ENCODE peak calls at places on chromosomes 5 and 9, in four cellular contexts. Y is K562, U is HepG2, W is H1. A is an unnamed sample. For H3K4me1, the result is how much of the 10 kb centered on the place peaks cover.

GRCh38 chr9:123081824-123082223 is 48.4 kb downstream of the GPR21 start:
- DNase-seq in U (peak), Y (peak), W (no peak), A (peak)

GRCh38 chr9:14271078-14271673 is 42.8 kb downstream of the NFIB start:
- DNase-seq in Y (no peak), W (no peak), U (peak), A (no peak)

GRCh38 chr9:90102292-90102901 is 497.6 kb downstream of the GADD45G start:
- DNase-seq in W (peak), U (peak), Y (peak), A (peak)

GRCh38 chr9:35844628-35845301 is 15.7 kb downstream of the TMEM8B start:
- DNase-seq in W (no peak), U (no peak), Y (no peak), A (peak)

GRCh38 chr5:108258001-108258400 is 123.9 kb downstream of the FBXL17 start:
- DNase-seq in W (no peak), Y (no peak), U (no peak), A (no peak)

GRCh38 chr5:141338538-141339306 is at the start of gene PCDHGA2:
- DNase-seq in U (peak), W (no peak), Y (peak), A (no peak)

GRCh38 chr5:13553896-13554295 is 390.6 kb downstream of the DNAH5 start:
- DNase-seq in U (no peak), Y (no peak), W (peak), A (no peak)

GRCh38 chr9:113668057-113668456 is 204.5 kb downstream of the RGS3 start:
- DNase-seq in Y (no peak), W (no peak), U (no peak), A (no peak)

GRCh38 chr5:143235423-143235822 is 168.1 kb downstream of the NR3C1 start:
- DNase-seq in Y (no peak), U (no peak), W (no peak), A (peak)

GRCh38 chr9:116464987-116465571 is 222.0 kb upstream of the TRIM32 start:
- DNase-seq in W (no peak), Y (peak), U (no peak), A (no peak)

GRCh38 chr5:132414634-132415377 is 45.3 kb downstream of the SLC22A5 start:
- DNase-seq in Y (no peak), W (no peak), U (peak), A (peak)

GRCh38 chr9:2872307-2872940 is 28.5 kb upstream of the PUM3 start:
- DNase-seq in Y (no peak), U (peak), W (no peak), A (peak)

GRCh38 chr9:107721705-107722245 is 232.2 kb upstream of the KLF4 start:
- DNase-seq in W (no peak), U (no peak), Y (no peak), A (no peak)

DNA sequence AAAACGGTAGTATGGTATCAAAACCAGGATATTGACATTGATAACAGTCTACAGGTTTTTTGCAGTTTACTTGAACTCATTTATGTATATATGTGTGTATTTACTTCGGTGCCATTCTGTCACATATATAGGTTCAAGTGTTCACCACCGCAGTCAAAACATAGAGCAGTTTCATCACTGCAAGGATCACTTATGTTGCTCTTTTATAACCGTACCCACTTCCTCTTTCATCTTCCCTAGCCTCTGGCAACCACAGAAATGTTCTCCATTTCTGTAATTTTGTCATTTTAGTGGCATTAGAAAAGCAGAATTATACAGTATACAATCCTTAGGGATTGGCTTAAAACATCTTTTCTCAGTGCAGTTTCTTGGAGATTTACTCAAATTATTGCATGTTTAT is 90.3 kb downstream of the SH3GL2 start:
- DNase-seq in W (no peak), U (no peak), Y (no peak), A (no peak)
- H3K4me1 ChIP-seq in W (under half), U (under half), Y (under half), A (under half)

GRCh38 chr5:53164478-53165165 is 55.1 kb upstream of the MOCS2 start:
- DNase-seq in U (peak), Y (no peak), W (no peak), A (no peak)

GRCh38 chr5:53169933-53170332 is 60.4 kb upstream of the MOCS2 start:
- DNase-seq in W (no peak), Y (no peak), U (no peak), A (no peak)

GRCh38 chr5:53170748-53171349 is 61.3 kb upstream of the MOCS2 start:
- DNase-seq in W (no peak), Y (no peak), U (peak), A (peak)

GRCh38 chr5:53166101-53166500 is 56.5 kb upstream of the MOCS2 start:
- DNase-seq in W (no peak), U (no peak), Y (no peak), A (no peak)

DNA sequence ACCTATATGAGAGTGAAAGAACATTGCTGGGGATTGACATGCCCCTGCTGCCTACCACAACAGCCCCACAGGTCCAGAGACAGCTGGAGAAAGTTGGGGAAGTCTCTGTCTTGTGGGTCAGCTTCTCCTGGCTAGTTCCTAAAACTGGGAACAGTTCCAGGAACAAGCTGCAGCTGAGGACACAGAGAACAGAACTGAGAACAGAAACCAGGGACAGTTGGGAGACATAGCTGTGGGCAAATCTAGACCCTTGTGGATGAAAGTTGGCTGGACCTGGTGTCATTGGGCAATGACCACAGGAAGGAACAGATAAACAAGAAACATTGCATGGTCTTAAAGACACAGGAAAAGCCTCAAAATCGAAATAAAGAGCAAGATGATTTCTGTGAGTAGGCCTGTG is 58.3 kb upstream of the MOCS2 start:
- DNase-seq in U (no peak), W (no peak), Y (no peak), A (no peak)
- TF ChIP-seq FOSL1 in U (no peak), W (no peak), Y (no peak), A (no peak)

GRCh38 chr5:151073280-151073679 is 7.6 kb downstream of the TNIP1 start:
- DNase-seq in Y (no peak), W (no peak), U (no peak), A (no peak)

GRCh38 chr5:151076616-151077015 is 4.2 kb downstream of the TNIP1 start:
- DNase-seq in Y (no peak), U (no peak), W (no peak), A (no peak)

GRCh38 chr5:151077419-151077818 is 3.4 kb downstream of the TNIP1 start:
- DNase-seq in Y (no peak), U (no peak), W (no peak), A (no peak)

GRCh38 chr5:151074557-151074956 is 6.3 kb downstream of the TNIP1 start:
- DNase-seq in Y (no peak), U (no peak), W (no peak), A (no peak)

GRCh38 chr5:151075698-151076331 is 5.0 kb downstream of the TNIP1 start:
- DNase-seq in W (no peak), U (no peak), Y (no peak), A (no peak)
- H3K4me1 ChIP-seq in W (under half), U (half or more), Y (under half), A (half or more)

DNA sequence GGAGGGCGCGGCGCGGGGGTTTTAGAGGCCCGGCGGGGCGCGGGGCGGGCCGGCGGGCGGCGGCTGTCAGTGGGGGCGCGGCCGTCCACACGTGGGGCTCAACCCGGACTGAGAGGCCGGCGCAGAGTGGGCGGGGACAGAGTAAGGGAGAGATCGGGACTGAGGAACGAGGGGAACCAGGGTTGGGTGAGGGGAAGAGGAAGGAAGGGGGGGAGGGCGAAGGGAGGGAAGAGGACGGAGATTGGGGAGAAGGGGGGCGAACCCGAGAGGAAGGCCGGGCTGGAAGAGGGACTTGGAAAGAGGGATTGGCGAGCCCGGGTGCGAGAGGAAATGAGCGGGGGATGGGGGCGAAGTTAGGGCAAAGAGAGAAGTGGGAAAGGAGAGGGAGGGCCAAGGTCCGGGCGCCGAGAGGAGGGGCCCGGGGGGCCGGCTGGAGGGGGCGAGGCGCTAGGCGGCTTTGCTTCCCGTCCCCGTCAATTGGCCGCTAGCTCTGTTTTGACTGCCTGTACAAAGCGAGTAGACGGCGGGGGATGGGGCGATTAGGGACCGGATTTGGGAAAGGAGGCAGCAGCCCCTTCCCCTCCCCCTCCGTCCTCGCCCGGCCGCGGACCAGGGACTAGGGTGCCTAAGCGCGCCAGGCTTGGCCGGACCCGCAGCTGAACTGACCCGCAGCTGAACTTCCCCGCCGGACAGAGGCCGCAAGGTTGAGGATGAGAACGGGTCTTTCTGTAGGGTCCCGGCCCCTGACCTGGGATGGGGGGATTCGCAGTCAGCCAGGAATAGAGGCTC is 398 bp upstream of the FBN2 start:
- DNase-seq in U (no peak), W (peak), Y (no peak), A (no peak)
- TF ChIP-seq FOSL1 in U (no peak), W (no peak), Y (no peak), A (no peak)

DNA sequence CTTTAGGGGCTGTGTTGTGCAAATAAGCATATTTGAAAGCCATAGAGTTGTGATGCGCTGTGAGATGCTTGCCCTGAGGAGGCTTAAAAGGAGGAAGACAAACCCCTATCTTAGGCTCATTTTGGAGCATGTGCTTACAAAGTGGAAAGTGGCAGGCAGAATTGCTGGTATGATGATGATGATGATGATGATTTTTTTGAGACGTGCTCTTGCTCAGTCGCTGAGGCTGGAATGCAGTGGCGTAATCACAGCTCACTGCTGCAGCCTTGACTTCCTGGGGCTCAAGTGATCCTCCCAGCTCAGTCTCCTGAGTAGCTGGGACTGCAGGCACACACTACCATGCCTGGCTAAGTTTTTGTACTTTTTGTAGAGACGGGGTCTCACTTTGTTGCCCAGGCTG is 1.7 kb downstream of the CNOT8 start:
- DNase-seq in U (peak), Y (no peak), W (no peak), A (no peak)
- H3K4me1 ChIP-seq in U (half or more), Y (under half), W (under half), A (under half)

GRCh38 chr5:66642538-66642937 is 46.3 kb downstream of the MAST4 start:
- DNase-seq in W (no peak), U (no peak), Y (no peak), A (no peak)

GRCh38 chr5:66646570-66646969 is 50.4 kb downstream of the MAST4 start:
- DNase-seq in Y (no peak), W (no peak), U (no peak), A (no peak)

GRCh38 chr5:66645039-66645438 is 48.8 kb downstream of the MAST4 start:
- DNase-seq in U (no peak), Y (no peak), W (no peak), A (no peak)

GRCh38 chr5:66643383-66643782 is 47.2 kb downstream of the MAST4 start:
- DNase-seq in W (no peak), Y (no peak), U (no peak), A (no peak)

DNA sequence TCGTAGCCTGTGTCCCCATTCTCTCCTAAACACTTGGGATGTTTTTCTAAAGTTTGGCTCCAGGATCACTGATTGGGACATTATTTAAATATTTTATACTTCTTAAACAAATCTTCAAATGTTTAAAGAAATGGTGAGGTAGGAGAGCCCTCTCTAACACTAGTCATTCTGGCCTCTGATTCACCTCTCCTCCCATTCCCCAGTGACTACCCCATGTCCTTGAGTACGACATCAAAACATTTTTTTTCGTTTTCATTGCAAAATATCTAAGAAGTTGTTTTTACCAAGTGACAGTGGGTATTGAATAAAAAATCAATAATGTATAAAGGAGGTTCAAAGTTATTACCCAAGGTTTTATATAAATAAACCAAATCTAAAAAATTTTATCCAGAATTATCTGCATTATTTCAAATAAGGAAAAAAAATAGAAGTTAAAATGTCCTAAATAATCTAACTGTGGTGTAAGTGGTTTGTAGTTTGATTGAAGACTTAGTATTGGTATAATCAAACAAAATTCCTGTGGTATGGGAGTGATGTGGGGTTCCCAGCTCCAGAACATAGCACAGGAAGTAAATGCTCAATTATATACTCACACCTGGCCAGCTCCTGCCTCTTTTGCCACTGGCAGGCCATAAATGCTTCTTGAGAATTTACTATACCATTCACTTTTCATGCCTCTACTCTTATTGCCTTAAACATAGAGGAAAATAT is 51.1 kb downstream of the MAST4 start:
- DNase-seq in U (no peak), Y (no peak), W (no peak), A (no peak)
- TF ChIP-seq FOSL1 in U (no peak), Y (no peak), W (no peak), A (no peak)

A was measured in HCT116.